ENCODE peak calls at places on chromosome 10, in ten cellular contexts. V, Q, L, N, J, E, H, O, U and F are unnamed samples.

GRCh38 chr10:31262672-31263071 is 56.3 kb upstream of the ZEB1 start:
- DNase-seq in V (no peak), H (peak; percentile 92), L (no peak), U (no peak), N (no peak), J (peak; percentile 56), E (no peak), O (no peak), Q (no peak), F (no peak)

GRCh38 chr10:90857635-90858488 is at the start of gene HTR7:
- DNase-seq in H (peak; percentile 59), O (peak; percentile 62), Q (peak; percentile 58), U (peak; percentile 54), L (peak; percentile 82), J (peak; percentile 30), N (peak; percentile 83), E (peak; percentile 43), V (peak; percentile 73), F (peak; percentile 58)

GRCh38 chr10:3067045-3067858 is at the start of gene PFKP:
- DNase-seq in Q (peak; percentile 60), H (peak; percentile 28), N (peak; percentile 87), U (no peak), E (peak; percentile 43), O (peak; percentile 48), J (no peak), V (no peak), L (peak; percentile 70), F (peak; percentile 37)

GRCh38 chr10:2760736-2761135 is 306.6 kb upstream of the PFKP start:
- DNase-seq in Q (no peak), J (no peak), U (no peak), N (no peak), E (no peak), O (no peak), H (no peak), L (no peak), V (no peak), F (no peak)

GRCh38 chr10:28881483-28881882 is 204.2 kb downstream of the BAMBI start:
- DNase-seq in O (no peak), U (no peak), V (no peak), L (no peak), E (no peak), N (no peak), J (no peak), H (no peak), Q (no peak), F (no peak)

GRCh38 chr10:49243610-49244283 is 55.2 kb upstream of the C10orf71 start:
- DNase-seq in L (no peak), J (no peak), N (no peak), H (no peak), U (no peak), E (no peak), O (no peak), V (no peak), Q (no peak), F (no peak)

GRCh38 chr10:93745411-93746065 is 12.2 kb upstream of the LGI1 start:
- DNase-seq in O (no peak), N (no peak), H (peak; percentile 29), U (no peak), L (no peak), Q (no peak), E (no peak), V (no peak), J (no peak), F (no peak)

GRCh38 chr10:57113545-57113944 is 752.5 kb upstream of the ZWINT start:
- DNase-seq in U (no peak), E (no peak), J (no peak), L (no peak), Q (no peak), V (no peak), N (no peak), H (no peak), O (no peak), F (no peak)

GRCh38 chr10:50999163-50999562 is 75.1 kb upstream of the PRKG1 start:
- DNase-seq in J (no peak), Q (no peak), O (no peak), U (no peak), V (no peak), L (no peak), H (no peak), N (no peak), E (no peak), F (no peak)

GRCh38 chr10:51000164-51000563 is 74.1 kb upstream of the PRKG1 start:
- DNase-seq in V (no peak), L (no peak), U (no peak), O (no peak), H (peak; percentile 86), N (no peak), E (no peak), J (no peak), Q (no peak), F (no peak)

GRCh38 chr10:51005551-51005950 is 68.7 kb upstream of the PRKG1 start:
- DNase-seq in O (no peak), V (no peak), U (no peak), L (no peak), J (no peak), H (no peak), Q (no peak), E (no peak), N (no peak), F (no peak)

GRCh38 chr10:51000976-51001375 is 73.3 kb upstream of the PRKG1 start:
- DNase-seq in E (no peak), U (no peak), O (no peak), L (no peak), N (no peak), H (peak; percentile 42), Q (no peak), J (no peak), V (no peak), F (no peak)

DNA sequence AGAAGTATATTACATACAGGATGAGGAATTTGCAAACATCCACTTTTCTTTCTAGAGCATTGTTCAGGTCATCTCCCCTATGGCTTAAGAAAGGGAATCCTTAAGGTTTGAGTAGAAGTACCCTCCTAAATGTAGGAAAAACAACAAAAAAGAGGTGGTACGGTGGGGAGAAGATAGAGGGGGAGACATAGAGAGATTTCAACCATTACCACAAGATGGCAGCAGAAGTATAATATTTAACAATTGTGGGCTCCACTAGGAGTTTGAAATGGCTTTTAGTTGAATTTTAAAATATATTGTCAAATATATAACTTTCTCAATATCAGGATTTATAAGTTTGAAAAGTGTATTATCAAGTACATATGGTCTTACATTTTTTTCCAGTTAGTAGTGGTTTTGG is 72.7 kb upstream of the PRKG1 start:
- DNase-seq in V (no peak), H (peak; percentile 55), Q (no peak), N (peak; percentile 11), U (no peak), E (no peak), O (no peak), L (no peak), J (peak; percentile 45), F (no peak)
- TF ChIP-seq CTCF in V (peak; percentile 57), H (peak; percentile 54), Q (peak; percentile 48), N (peak; percentile 19), U (peak; percentile 27), E (peak; percentile 54), O (peak; percentile 65), L (peak; percentile 53), J (peak; percentile 36), F (peak; percentile 60)

GRCh38 chr10:75773813-75774547 is 342.6 kb downstream of the LRMDA start:
- DNase-seq in Q (no peak), J (no peak), U (no peak), V (no peak), E (no peak), H (no peak), O (no peak), N (no peak), L (no peak), F (no peak)

GRCh38 chr10:75773139-75773801 is 341.8 kb downstream of the LRMDA start:
- DNase-seq in Q (no peak), O (no peak), L (no peak), E (no peak), H (peak; percentile 70), V (no peak), U (no peak), J (no peak), N (no peak), F (no peak)

GRCh38 chr10:75771606-75772005 is 340.2 kb downstream of the LRMDA start:
- DNase-seq in L (no peak), O (no peak), V (no peak), E (no peak), N (no peak), H (no peak), J (no peak), U (no peak), Q (no peak), F (no peak)

GRCh38 chr10:75772153-75772887 is 340.9 kb downstream of the LRMDA start:
- DNase-seq in L (no peak), H (peak; percentile 7), U (no peak), O (no peak), Q (no peak), E (no peak), V (no peak), N (no peak), J (no peak), F (no peak)

DNA sequence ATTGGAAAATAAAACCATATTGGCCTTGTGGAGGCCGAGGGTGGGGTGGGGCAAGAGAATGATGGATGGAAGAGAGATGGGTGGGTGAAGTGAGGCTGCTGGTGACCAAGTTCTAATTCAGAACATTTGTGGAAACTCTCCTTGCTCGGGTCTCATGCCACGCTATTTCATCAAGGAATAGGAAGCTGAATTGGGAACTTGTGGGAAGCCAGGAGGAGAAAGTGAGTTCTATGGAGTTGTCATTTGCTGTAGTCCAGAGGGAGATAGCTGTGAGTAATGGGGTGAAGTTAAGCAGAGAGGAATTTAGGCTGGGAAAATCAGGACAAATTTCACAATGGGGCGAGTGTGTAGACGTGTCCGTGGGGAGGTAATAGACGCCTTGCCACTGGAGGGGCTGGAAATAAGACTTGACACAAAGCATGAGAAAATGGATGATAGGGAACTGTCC is 339.2 kb downstream of the LRMDA start:
- DNase-seq in L (no peak), U (no peak), Q (no peak), E (no peak), V (no peak), N (no peak), O (peak; percentile 41), H (peak; percentile 37), J (peak; percentile 50), F (no peak)
- TF ChIP-seq CTCF in L (no peak), U (no peak), Q (no peak), E (no peak), V (no peak), N (no peak), O (no peak), H (no peak), J (no peak), F (no peak)

GRCh38 chr10:1499344-1499957 is 237.9 kb downstream of the ADARB2 start:
- DNase-seq in H (no peak), O (no peak), V (no peak), N (no peak), E (no peak), U (no peak), Q (no peak), J (no peak), L (no peak), F (no peak)

GRCh38 chr10:1495915-1496517 is 241.3 kb downstream of the ADARB2 start:
- DNase-seq in E (no peak), L (no peak), H (no peak), U (no peak), J (no peak), Q (no peak), V (no peak), O (no peak), N (no peak), F (no peak)

GRCh38 chr10:1504286-1504685 is 233.0 kb downstream of the ADARB2 start:
- DNase-seq in J (no peak), N (no peak), O (no peak), U (no peak), V (no peak), H (no peak), L (no peak), Q (no peak), E (no peak), F (no peak)

DNA sequence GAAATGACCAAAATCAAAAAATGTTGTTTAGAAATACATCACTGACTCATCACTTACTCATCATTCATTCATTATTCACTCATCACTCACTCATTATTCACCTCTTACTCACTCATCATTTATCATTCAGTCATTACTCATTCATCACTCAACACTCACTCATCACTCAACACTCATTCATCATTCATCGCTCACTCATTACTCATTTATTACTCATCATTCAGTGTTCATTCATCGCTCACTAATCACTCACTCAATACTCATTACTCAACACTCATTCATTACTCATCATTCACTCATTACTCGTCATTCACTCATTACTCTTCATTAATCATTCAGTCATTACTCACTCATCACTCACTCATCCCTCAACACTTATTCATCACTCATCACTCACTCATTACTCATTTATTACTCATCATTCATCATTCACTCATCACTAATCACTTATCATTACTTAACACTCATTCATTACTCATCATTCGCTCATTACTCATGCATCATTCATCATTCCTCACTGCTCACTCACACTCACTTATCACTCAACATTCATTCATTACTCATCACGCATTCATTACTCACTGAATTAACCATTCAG is 238.5 kb downstream of the ADARB2 start:
- DNase-seq in Q (no peak), H (no peak), J (no peak), U (no peak), O (no peak), L (no peak), E (no peak), V (no peak), N (no peak), F (no peak)
- TF ChIP-seq CTCF in Q (no peak), H (no peak), J (no peak), U (no peak), O (no peak), L (no peak), E (no peak), V (no peak), N (no peak), F (no peak)

GRCh38 chr10:46222364-46222935 is 64.3 kb upstream of the ANTXRL start:
- DNase-seq in N (no peak), V (no peak), Q (no peak), J (no peak), L (no peak), U (peak; percentile 22), O (no peak), H (peak; percentile 25), E (no peak), F (no peak)

GRCh38 chr10:46223626-46224413 is 63.0 kb upstream of the ANTXRL start:
- DNase-seq in V (no peak), J (peak; percentile 2), L (no peak), E (no peak), O (no peak), N (no peak), Q (no peak), U (peak; percentile 22), H (no peak), F (no peak)

GRCh38 chr10:46220872-46221538 is 65.8 kb upstream of the ANTXRL start:
- DNase-seq in H (no peak), U (no peak), Q (no peak), N (no peak), E (no peak), L (no peak), V (no peak), O (no peak), J (no peak), F (no peak)

GRCh38 chr10:46224414-46224682 is 62.4 kb upstream of the ANTXRL start:
- DNase-seq in O (no peak), E (no peak), Q (no peak), U (no peak), V (no peak), N (no peak), H (no peak), L (no peak), J (no peak), F (no peak)

GRCh38 chr10:46223064-46223480 is 63.7 kb upstream of the ANTXRL start:
- DNase-seq in O (no peak), N (no peak), E (no peak), Q (no peak), V (no peak), L (no peak), U (peak; percentile 40), H (no peak), J (peak; percentile 2), F (no peak)
- TF ChIP-seq CTCF in O (no peak), N (no peak), E (no peak), Q (peak; percentile 37), V (no peak), L (no peak), U (no peak), H (peak; percentile 20), J (no peak), F (no peak)